ENCODE peak calls at places on chromosome 7, in five cellular contexts. O is brain pericyte; B is activated T-cell treated with anti-CD3 and anti-CD28 coated beads, Interleukin-2, amount 50 U/mL, for 72 hours; N is ascending aorta; Z is T-cell. T is an unnamed sample.

GRCh38 chr7:16918288-16918895 is 36.6 kb upstream of the AGR3 start:
- DNase-seq in O (no peak), B (no peak), N (no peak), Z (peak; percentile 4), T (peak; percentile 52)

GRCh38 chr7:762891-763290 is 35.8 kb upstream of the PRKAR1B start:
- DNase-seq in O (no peak), B (no peak), N (no peak), Z (no peak), T (no peak)

GRCh38 chr7:82444220-82445049 is 858 bp upstream of the CACNA2D1 start:
- DNase-seq in O (no peak), B (no peak), N (no peak), Z (no peak), T (peak; percentile 64)

GRCh38 chr7:156156734-156157408 is 344.6 kb upstream of the SHH start:
- DNase-seq in O (no peak), B (no peak), N (no peak), Z (no peak), T (peak; percentile 76)

GRCh38 chr7:157497744-157498541 is 161.1 kb downstream of the DNAJB6 start:
- DNase-seq in O (no peak), B (no peak), N (no peak), Z (no peak), T (no peak)

GRCh38 chr7:34840176-34840785 is 182.3 kb downstream of the NPSR1 start:
- DNase-seq in O (no peak), B (no peak), N (no peak), Z (no peak), T (no peak)

GRCh38 chr7:16669581-16669980 is 23.6 kb downstream of the BZW2 start:
- DNase-seq in O (no peak), B (no peak), N (no peak), Z (no peak), T (no peak)

GRCh38 chr7:32516551-32517082 is 21.3 kb downstream of the AVL9 start:
- DNase-seq in O (no peak), B (no peak), N (no peak), Z (no peak), T (no peak)

GRCh38 chr7:84188811-84189405 is 5.7 kb downstream of the SEMA3A start:
- DNase-seq in O (no peak), B (no peak), N (no peak), Z (no peak), T (no peak)

GRCh38 chr7:138247568-138248328 is 171.5 kb downstream of the AKR1D1 start:
- DNase-seq in O (no peak), B (no peak), N (no peak), Z (no peak), T (peak; percentile 33)

GRCh38 chr7:111734955-111735660 is 172.8 kb upstream of the IMMP2L start:
- DNase-seq in O (peak; percentile 40), B (no peak), N (no peak), Z (no peak), T (no peak)

GRCh38 chr7:149713061-149713730 is 60.2 kb downstream of the ZNF467 start:
- DNase-seq in O (no peak), B (no peak), N (no peak), Z (no peak), T (no peak)

GRCh38 chr7:127865466-127865865 is 165.8 kb downstream of the LRRC4 start:
- DNase-seq in O (no peak), B (no peak), N (no peak), Z (no peak), T (no peak)

GRCh38 chr7:82413237-82413636 is 30.3 kb downstream of the CACNA2D1 start:
- DNase-seq in O (no peak), B (no peak), N (no peak), Z (no peak), T (no peak)

GRCh38 chr7:51209426-51209825 is 107.2 kb downstream of the COBL start:
- DNase-seq in O (no peak), B (no peak), N (no peak), Z (no peak), T (no peak)

T was measured in neural progenitor cell.